ENCODE peak calls at places on chromosomes 1 and 21, in four cellular contexts. Y is activated CD8-positive, alpha-beta memory T cell treated with anti-CD3 and anti-CD28 coated beads, Interleukin-2, amount 50 U/mL, for 48 hours; C is amygdala; E is KG1. B is an unnamed sample.
A peak's percentile ranks its signal among the peaks of the same experiment; 100 is the strongest.

GRCh38 chr21:42093991-42094417 is 22.9 kb downstream of the UMODL1 start:
- DNase-seq in Y (no peak), C (no peak), E (no peak), B (peak; percentile 91)

GRCh38 chr1:175433586-175434267 is 241.2 kb upstream of the KIAA0040 start:
- DNase-seq in Y (no peak), C (no peak), E (no peak), B (no peak)

GRCh38 chr1:43522776-43523480 is 7.8 kb upstream of the PTPRF start:
- DNase-seq in E (no peak), C (no peak), Y (no peak), B (no peak)

GRCh38 chr1:117820096-117820495 is 109.3 kb downstream of the GDAP2 start:
- DNase-seq in Y (no peak), C (no peak), E (no peak), B (no peak)

GRCh38 chr1:168628807-168629206 is 52.4 kb downstream of the XCL1 start:
- DNase-seq in Y (no peak), C (no peak), E (no peak), B (no peak)

GRCh38 chr21:21921410-21922232 is 923.4 kb downstream of the NCAM2 start:
- DNase-seq in E (no peak), Y (no peak), C (no peak), B (no peak)

GRCh38 chr1:91400133-91400725 is 4.4 kb downstream of the HFM1 start:
- DNase-seq in C (no peak), E (no peak), Y (no peak), B (no peak)

GRCh38 chr1:204756349-204756748 is 70.8 kb upstream of the LRRN2 start:
- DNase-seq in Y (no peak), C (no peak), E (no peak), B (peak; percentile 46)

GRCh38 chr1:224736619-224737352 is 120.7 kb downstream of the CNIH3 start:
- DNase-seq in C (no peak), E (no peak), Y (no peak), B (no peak)

GRCh38 chr1:15702722-15703550 is 18.8 kb downstream of the PLEKHM2 start:
- DNase-seq in Y (no peak), C (no peak), E (no peak), B (no peak)

GRCh38 chr1:18360251-18360650 is 120.5 kb upstream of the KLHDC7A start:
- DNase-seq in Y (no peak), E (no peak), C (no peak), B (no peak)

GRCh38 chr1:31843506-31843905 is 27.7 kb upstream of the SPOCD1 start:
- DNase-seq in C (no peak), Y (no peak), E (no peak), B (no peak)